ENCODE peak calls at places on chromosomes 16 and 17, in six cellular contexts. D is lung, Q is endodermal cell, O is tibial artery, Z is K562, F is HepG2. I is an unnamed sample.
A peak's percentile ranks its signal among the peaks of the same experiment; 100 is the strongest.

GRCh38 chr16:29813644-29814562 is 1.9 kb downstream of the PRRT2 start:
- DNase-seq in D (no peak), Q (no peak), O (no peak), Z (no peak), F (no peak), I (no peak)

GRCh38 chr16:17396762-17397498 is 73.8 kb downstream of the XYLT1 start:
- DNase-seq in D (peak; percentile 70), Q (no peak), O (peak; percentile 61), Z (no peak), F (no peak), I (peak; percentile 76)

GRCh38 chr17:62657664-62658063 is 30.2 kb downstream of the MRC2 start:
- DNase-seq in D (no peak), Q (no peak), O (no peak), Z (no peak), F (no peak), I (no peak)

GRCh38 chr16:12646098-12646489 is 157.6 kb downstream of the CPPED1 start:
- DNase-seq in D (no peak), Q (no peak), O (no peak), Z (no peak), F (no peak), I (no peak)

GRCh38 chr17:49409066-49409465 is 5.6 kb downstream of the PHB1 start:
- DNase-seq in D (no peak), Q (peak; percentile 29), O (no peak), Z (no peak), F (no peak), I (no peak)

GRCh38 chr17:17434477-17434876 is 42.3 kb upstream of the MED9 start:
- DNase-seq in D (no peak), Q (no peak), O (no peak), Z (no peak), F (no peak), I (no peak)

GRCh38 chr16:88309905-88310259 is 72.9 kb upstream of the ZNF469 start:
- DNase-seq in D (no peak), Q (no peak), O (no peak), Z (no peak), F (no peak), I (no peak)

GRCh38 chr17:35051183-35051578 is 12.3 kb downstream of the RFFL start:
- DNase-seq in D (no peak), Q (no peak), O (no peak), Z (no peak), F (peak; percentile 81), I (no peak)

GRCh38 chr17:42071810-42072209 is 21.4 kb upstream of the C17orf113 start:
- DNase-seq in D (no peak), Q (no peak), O (no peak), Z (no peak), F (no peak), I (no peak)

GRCh38 chr16:27235938-27236245 is 32.6 kb downstream of the KDM8 start:
- DNase-seq in D (no peak), Q (no peak), O (no peak), Z (no peak), F (no peak), I (no peak)

GRCh38 chr16:67641779-67642708 is 2.9 kb upstream of the CARMIL2 start:
- DNase-seq in D (peak; percentile 74), Q (no peak), O (peak; percentile 61), Z (no peak), F (no peak), I (peak; percentile 95)

GRCh38 chr17:52145496-52145895 is 13.0 kb downstream of the CA10 start:
- DNase-seq in D (no peak), Q (no peak), O (no peak), Z (no peak), F (no peak), I (no peak)

GRCh38 chr17:45307290-45308015 is 9.4 kb downstream of the MAP3K14 start:
- DNase-seq in D (no peak), Q (no peak), O (peak; percentile 46), Z (no peak), F (no peak), I (peak; percentile 35)

GRCh38 chr16:8893976-8894690 is 12.0 kb downstream of the LITAFD start:
- DNase-seq in D (no peak), Q (no peak), O (no peak), Z (no peak), F (no peak), I (no peak)

GRCh38 chr16:20846030-20846429 is 39.7 kb downstream of the REXO5 start:
- DNase-seq in D (no peak), Q (no peak), O (no peak), Z (no peak), F (no peak), I (no peak)

GRCh38 chr17:77408284-77408683 is 267.5 kb downstream of the SEC14L1 start:
- DNase-seq in D (no peak), Q (no peak), O (no peak), Z (no peak), F (no peak), I (no peak)

GRCh38 chr16:70375636-70376611 is 29.2 kb downstream of the DDX19A start:
- DNase-seq in D (no peak), Q (no peak), O (no peak), Z (no peak), F (no peak), I (no peak)

DNA sequence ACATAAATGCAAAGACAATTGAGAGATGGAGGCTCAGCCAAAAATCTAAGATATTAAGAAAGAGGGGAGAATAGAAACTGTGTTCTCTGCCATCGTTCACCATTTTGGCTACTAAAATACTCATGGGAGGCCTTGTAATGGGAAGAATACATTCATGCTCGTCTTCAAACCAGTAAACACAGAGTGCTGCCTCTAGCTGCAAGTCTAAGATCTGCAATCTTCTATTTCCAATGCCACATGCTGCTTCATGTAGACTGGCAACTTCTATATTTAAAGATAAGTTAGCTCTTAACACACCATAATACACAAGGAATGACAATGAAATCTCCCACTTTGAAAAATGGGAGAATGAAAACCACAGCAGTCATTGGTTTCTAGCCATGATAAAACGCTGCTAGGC is 387.3 kb downstream of the HS3ST3B1 start:
- DNase-seq in D (no peak), Q (no peak), O (no peak), Z (no peak), F (no peak), I (no peak)
- TF ChIP-seq CTCF in D (no peak), Q (peak; percentile 68), O (no peak), Z (peak; percentile 19), F (peak; percentile 6), I (no peak)

GRCh38 chr17:3845754-3846738 is at the start of gene NCBP3:
- DNase-seq in D (peak; percentile 89), Q (peak; percentile 98), O (peak; percentile 85), Z (peak; percentile 90), F (peak; percentile 81), I (peak; percentile 88)

GRCh38 chr17:3843935-3844516 is 2.0 kb downstream of the NCBP3 start:
- DNase-seq in D (no peak), Q (peak; percentile 92), O (no peak), Z (peak; percentile 20), F (peak; percentile 59), I (no peak)

GRCh38 chr17:3848229-3848628 is 2.2 kb upstream of the NCBP3 start:
- DNase-seq in D (no peak), Q (no peak), O (no peak), Z (no peak), F (no peak), I (no peak)

GRCh38 chr17:3846739-3847670 is 959 bp upstream of the NCBP3 start:
- DNase-seq in D (no peak), Q (no peak), O (no peak), Z (no peak), F (no peak), I (no peak)

GRCh38 chr17:3845361-3845753 is 689 bp downstream of the NCBP3 start:
- DNase-seq in D (no peak), Q (no peak), O (no peak), Z (no peak), F (no peak), I (peak; percentile 40)
- H3K27ac ChIP-seq in D (peak overlapping the region; percentile 96), Q (peak overlapping the region; percentile 92), O (peak overlapping the region; percentile 91), Z (peak overlapping the region; percentile 83), F (peak overlapping the region; percentile 80), I (peak overlapping the region; percentile 88)

DNA sequence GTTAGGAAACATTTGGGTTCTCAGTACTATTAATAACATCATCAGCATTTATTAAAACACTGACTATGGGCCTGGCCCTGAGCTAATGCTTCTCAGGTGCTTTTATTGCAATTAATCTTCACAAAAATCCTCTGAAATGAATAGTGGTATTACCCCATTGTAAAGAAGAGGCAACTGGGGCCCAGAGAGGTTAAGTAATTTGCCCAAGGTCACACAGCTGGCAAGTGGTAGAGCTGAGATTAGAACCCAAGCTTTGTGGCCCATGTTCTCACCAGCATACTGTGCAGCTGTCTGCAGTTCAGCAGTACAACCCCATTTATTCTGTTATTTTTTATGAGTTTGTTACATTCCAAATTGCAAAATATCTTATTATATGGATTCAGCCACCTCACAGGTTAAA is 82.3 kb downstream of the TBC1D16 start:
- DNase-seq in D (no peak), Q (peak; percentile 18), O (no peak), Z (no peak), F (no peak), I (no peak)
- H3K27me3 ChIP-seq in D (no peaks in the 10 kb centered on the region), Q (no peaks in the 10 kb centered on the region), O (no peaks in the 10 kb centered on the region), Z (peaks cover 70% of the 10 kb centered on the region), F (no peaks in the 10 kb centered on the region), I (no peaks in the 10 kb centered on the region)

DNA sequence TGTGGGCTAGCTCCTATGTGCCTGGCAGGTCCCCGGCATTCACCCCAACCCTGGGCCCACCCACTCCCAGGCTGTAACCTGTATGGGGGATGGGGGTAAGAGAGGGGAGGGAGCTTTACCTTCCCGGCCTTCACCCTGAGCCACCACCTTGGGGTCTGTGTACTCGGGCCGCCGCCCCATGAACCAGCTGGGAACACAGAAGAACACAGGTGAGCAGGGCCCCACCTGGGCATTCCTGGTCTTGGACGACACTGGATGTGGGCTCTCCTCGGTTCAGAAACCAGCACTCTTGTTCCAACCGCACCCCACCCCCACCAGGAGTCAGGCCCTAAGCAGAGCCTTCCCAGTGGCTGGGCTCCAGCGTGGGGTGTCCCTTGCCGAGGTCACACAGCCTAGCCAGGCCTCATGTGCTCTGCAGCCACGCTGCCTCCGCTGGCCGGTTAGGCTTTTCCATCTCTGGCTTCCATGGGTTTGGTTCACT is 18.8 kb downstream of the B9D1 start:
- DNase-seq in D (no peak), Q (peak; percentile 76), O (peak; percentile 19), Z (no peak), F (no peak), I (no peak)
- TF ChIP-seq CTCF in D (no peak), Q (peak; percentile 43), O (no peak), Z (no peak), F (peak; percentile 26), I (no peak)

GRCh38 chr16:10868089-10868488 is 8.9 kb upstream of the CIITA start:
- DNase-seq in D (no peak), Q (no peak), O (no peak), Z (no peak), F (no peak), I (no peak)
- H3K27ac ChIP-seq in D (peak overlapping the region; percentile 75), Q (no peak overlapping the region), O (no peak overlapping the region), Z (no peak overlapping the region), F (no peak overlapping the region), I (no peak overlapping the region)

GRCh38 chr17:79258042-79258441 is 183.4 kb downstream of the ENGASE start:
- DNase-seq in D (no peak), Q (no peak), O (no peak), Z (no peak), F (no peak), I (no peak)
- H3K27me3 ChIP-seq in D (no peaks in the 10 kb centered on the region), Q (no peaks in the 10 kb centered on the region), O (peaks cover 83% of the 10 kb centered on the region), Z (peaks cover 8% of the 10 kb centered on the region), F (peaks cover 94% of the 10 kb centered on the region), I (no peaks in the 10 kb centered on the region)